ENCODE peak calls at places on chromosomes 1 and 21, in nine cellular contexts. Y is choroid plexus epithelial cell; W is cardiac fibroblast; G is retinal pigment epithelial cell; S is lower leg skin; U is activated CD8-positive, alpha-beta T cell treated with anti-CD3 and anti-CD28 coated beads for 36 hours; Z is astrocyte of the spinal cord; B is fibroblast of lung; I is sigmoid colon. L is an unnamed sample.

GRCh38 chr1:209651148-209651547 is 1.1 kb downstream of the LAMB3 start:
- DNase-seq in B (peak), S (peak), U (peak), I (no peak), Y (peak), G (peak), W (peak), Z (peak), L (peak)

GRCh38 chr1:2544875-2545638 is 11.1 kb upstream of the TNFRSF14 start:
- DNase-seq in W (no peak), Z (no peak), Y (no peak), S (no peak), B (no peak), I (no peak), G (no peak), U (no peak), L (no peak)

GRCh38 chr1:61887921-61888564 is 145.8 kb downstream of the PATJ start:
- DNase-seq in Y (peak), S (no peak), U (no peak), G (no peak), I (peak), W (peak), B (peak), Z (peak), L (no peak)

GRCh38 chr1:179976970-179977651 is 22.5 kb downstream of the CEP350 start:
- DNase-seq in Z (no peak), B (no peak), Y (peak), W (peak), S (no peak), U (no peak), G (no peak), I (no peak), L (no peak)

GRCh38 chr1:64686828-64687724 is 57.8 kb upstream of the RAVER2 start:
- DNase-seq in B (peak), S (no peak), U (peak), Y (peak), G (no peak), W (peak), I (no peak), Z (peak), L (no peak)

GRCh38 chr21:46182548-46183336 is 1.5 kb downstream of the SPATC1L start:
- DNase-seq in Y (no peak), U (no peak), G (no peak), S (peak), Z (no peak), I (peak), W (no peak), B (no peak), L (no peak)

GRCh38 chr1:221923921-221924598 is 182.2 kb upstream of the DUSP10 start:
- DNase-seq in G (no peak), I (no peak), S (no peak), W (no peak), B (peak), U (no peak), Y (no peak), Z (no peak), L (no peak)

GRCh38 chr1:69058454-69058853 is 509.3 kb upstream of the LRRC7 start:
- DNase-seq in I (no peak), S (no peak), B (no peak), Y (no peak), W (no peak), U (no peak), Z (no peak), G (no peak), L (no peak)

GRCh38 chr1:233945573-233945972 is 41.1 kb downstream of the SLC35F3 start:
- DNase-seq in W (no peak), S (no peak), U (peak), Z (peak), G (peak), I (no peak), Y (no peak), B (no peak), L (no peak)

GRCh38 chr1:224333939-224334701 is 4.1 kb upstream of the NVL start:
- DNase-seq in Z (peak), W (peak), U (no peak), B (peak), I (no peak), Y (no peak), S (no peak), G (no peak), L (no peak)

GRCh38 chr1:27475707-27476106 is 14.3 kb downstream of the WASF2 start:
- DNase-seq in W (no peak), U (no peak), B (no peak), Z (no peak), G (no peak), I (peak), S (no peak), Y (no peak), L (no peak)

GRCh38 chr21:37341254-37341960 is 25.2 kb upstream of the DYRK1A start:
- DNase-seq in B (no peak), U (no peak), I (no peak), W (no peak), Y (no peak), Z (no peak), S (no peak), G (no peak), L (no peak)

GRCh38 chr1:22159858-22160257 is 17.0 kb upstream of the WNT4 start:
- DNase-seq in Z (peak), Y (no peak), S (no peak), G (no peak), U (no peak), B (no peak), I (no peak), W (no peak), L (no peak)

GRCh38 chr1:220060876-220061275 is 14.6 kb upstream of the EPRS1 start:
- DNase-seq in G (no peak), Y (no peak), I (no peak), Z (no peak), W (no peak), B (no peak), U (no peak), S (no peak), L (no peak)

GRCh38 chr1:191641420-191642215 is 516.6 kb upstream of the RGS18 start:
- DNase-seq in I (no peak), Y (peak), G (no peak), U (no peak), B (peak), S (no peak), Z (peak), W (no peak), L (no peak)

GRCh38 chr1:200154069-200154767 is 126.7 kb downstream of the NR5A2 start:
- DNase-seq in I (no peak), B (no peak), G (no peak), Z (no peak), U (peak), W (peak), Y (peak), S (no peak), L (no peak)

GRCh38 chr1:60670313-60670712 is 412.0 kb upstream of the NFIA start:
- DNase-seq in Z (no peak), U (no peak), G (peak), I (no peak), W (no peak), B (no peak), Y (no peak), S (no peak), L (no peak)

GRCh38 chr1:58528518-58528917 is 18.0 kb downstream of the OMA1 start:
- DNase-seq in U (no peak), Y (peak), W (peak), G (no peak), B (peak), I (no peak), Z (no peak), S (no peak), L (no peak)

GRCh38 chr1:234979316-234980223 is 149.1 kb downstream of the TOMM20 start:
- DNase-seq in I (peak), G (no peak), W (no peak), U (no peak), S (peak), Y (no peak), B (no peak), Z (no peak), L (no peak)

GRCh38 chr1:234978397-234979291 is 150.0 kb downstream of the TOMM20 start:
- DNase-seq in I (peak), G (no peak), Z (peak), S (peak), W (peak), B (peak), U (peak), Y (peak), L (no peak)

GRCh38 chr1:234981758-234982157 is 146.9 kb downstream of the TOMM20 start:
- DNase-seq in Z (no peak), U (no peak), B (no peak), Y (no peak), S (peak), I (peak), W (no peak), G (no peak), L (no peak)

GRCh38 chr1:234980224-234980656 is 148.4 kb downstream of the TOMM20 start:
- DNase-seq in B (no peak), Y (peak), G (peak), U (no peak), W (no peak), S (no peak), I (no peak), Z (no peak), L (no peak)

GRCh38 chr1:234980657-234981396 is 147.8 kb downstream of the TOMM20 start:
- DNase-seq in W (peak), B (peak), U (peak), I (peak), Y (peak), G (peak), S (peak), Z (peak), L (peak)
- TF ChIP-seq CTCF in W (no peak), B (no peak), U (no peak), I (no peak), Y (no peak), G (no peak), S (no peak), Z (no peak), L (no peak)

DNA sequence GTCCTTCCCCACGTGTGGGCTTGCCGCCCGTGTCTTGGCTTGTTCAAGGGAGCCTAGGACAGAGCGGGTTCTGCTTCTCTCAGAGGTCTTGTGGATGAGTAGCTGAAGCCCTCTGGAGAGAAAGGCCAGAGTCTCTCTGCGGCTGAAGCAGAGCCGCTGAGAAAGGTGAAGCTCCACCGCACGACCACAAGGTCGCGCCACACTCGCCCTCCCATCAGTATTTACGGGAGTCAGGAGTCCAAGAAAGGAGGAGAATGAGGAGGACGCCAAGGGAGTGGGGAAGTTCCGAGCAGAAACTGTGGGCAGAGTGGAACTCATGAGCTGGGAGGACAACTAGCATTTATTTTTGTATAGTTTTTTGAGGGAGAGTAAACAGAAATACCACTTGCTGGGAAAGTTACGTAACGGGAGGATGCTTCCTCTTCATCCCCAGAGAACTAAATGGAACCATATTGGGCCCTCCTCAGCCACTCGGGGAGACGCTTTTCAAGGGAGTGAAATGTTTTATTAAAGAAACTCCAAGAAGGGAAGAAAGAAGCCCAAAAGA is 51.6 kb upstream of the HAO2 start:
- DNase-seq in Z (no peak), S (no peak), W (no peak), U (no peak), G (no peak), Y (no peak), I (no peak), B (no peak), L (no peak)
- TF ChIP-seq CTCF in Z (peak), S (no peak), W (no peak), U (no peak), G (peak), Y (peak), I (no peak), B (no peak), L (no peak)

DNA sequence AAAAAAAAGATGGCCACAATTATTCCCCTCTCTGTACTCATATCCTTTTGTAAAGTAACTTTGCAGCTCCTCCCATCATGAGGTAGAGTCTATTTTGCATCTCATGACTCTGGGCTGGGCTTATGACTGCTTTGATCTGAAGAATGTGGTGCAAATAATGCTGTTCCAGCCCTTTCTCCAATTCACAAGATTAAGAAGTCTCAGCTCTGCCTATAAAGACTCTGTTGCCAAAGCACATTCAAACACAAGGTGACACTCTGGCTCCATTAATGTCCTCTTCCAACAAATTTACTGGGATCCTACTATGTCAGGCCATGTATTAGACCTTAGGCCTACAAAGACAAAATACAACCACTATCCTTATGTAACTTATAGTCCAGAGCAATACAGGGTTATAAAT is 64.9 kb upstream of the PTCH2 start:
- DNase-seq in I (no peak), Z (no peak), Y (peak), B (peak), W (peak), U (no peak), G (peak), S (no peak), L (no peak)
- TF ChIP-seq CTCF in I (no peak), Z (no peak), Y (no peak), B (no peak), W (no peak), U (no peak), G (peak), S (no peak), L (no peak)

GRCh38 chr1:216627252-216627651 is 96.0 kb downstream of the ESRRG start:
- DNase-seq in G (no peak), U (no peak), W (no peak), S (no peak), B (peak), I (no peak), Y (peak), Z (no peak), L (no peak)
- TF ChIP-seq CTCF in G (no peak), U (no peak), W (no peak), S (no peak), B (no peak), I (no peak), Y (no peak), Z (no peak), L (no peak)

DNA sequence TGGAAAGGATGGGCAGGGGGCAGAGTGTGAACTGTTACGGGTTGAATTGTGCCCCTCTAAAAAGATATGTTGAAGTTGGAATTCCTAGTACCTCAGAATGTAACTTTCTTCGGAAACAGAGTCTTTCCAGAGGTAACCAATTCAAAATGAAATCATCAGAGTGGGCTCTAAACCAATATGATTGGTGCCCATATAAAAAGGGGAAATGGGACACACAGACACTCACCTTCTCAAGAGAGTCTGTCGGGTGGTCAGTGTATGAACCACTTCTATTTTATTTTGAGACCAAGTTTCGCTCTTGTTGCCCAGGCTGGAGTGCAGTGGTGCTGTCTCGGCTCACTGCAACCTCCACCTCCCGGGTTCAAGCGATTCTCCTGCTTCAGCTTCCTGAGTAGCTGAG is 7.6 kb downstream of the EDARADD start:
- DNase-seq in Z (no peak), U (no peak), G (no peak), I (no peak), W (no peak), S (no peak), B (no peak), Y (no peak), L (no peak)
- TF ChIP-seq CTCF in Z (no peak), U (no peak), G (no peak), I (no peak), W (no peak), S (no peak), B (no peak), Y (no peak), L (no peak)

GRCh38 chr1:25150998-25151397 is 81.3 kb downstream of the SYF2 start:
- DNase-seq in B (no peak), G (no peak), W (no peak), Z (no peak), Y (no peak), I (no peak), U (no peak), S (no peak), L (no peak)
- TF ChIP-seq CTCF in B (no peak), G (no peak), W (no peak), Z (no peak), Y (no peak), I (no peak), U (no peak), S (no peak), L (no peak)

DNA sequence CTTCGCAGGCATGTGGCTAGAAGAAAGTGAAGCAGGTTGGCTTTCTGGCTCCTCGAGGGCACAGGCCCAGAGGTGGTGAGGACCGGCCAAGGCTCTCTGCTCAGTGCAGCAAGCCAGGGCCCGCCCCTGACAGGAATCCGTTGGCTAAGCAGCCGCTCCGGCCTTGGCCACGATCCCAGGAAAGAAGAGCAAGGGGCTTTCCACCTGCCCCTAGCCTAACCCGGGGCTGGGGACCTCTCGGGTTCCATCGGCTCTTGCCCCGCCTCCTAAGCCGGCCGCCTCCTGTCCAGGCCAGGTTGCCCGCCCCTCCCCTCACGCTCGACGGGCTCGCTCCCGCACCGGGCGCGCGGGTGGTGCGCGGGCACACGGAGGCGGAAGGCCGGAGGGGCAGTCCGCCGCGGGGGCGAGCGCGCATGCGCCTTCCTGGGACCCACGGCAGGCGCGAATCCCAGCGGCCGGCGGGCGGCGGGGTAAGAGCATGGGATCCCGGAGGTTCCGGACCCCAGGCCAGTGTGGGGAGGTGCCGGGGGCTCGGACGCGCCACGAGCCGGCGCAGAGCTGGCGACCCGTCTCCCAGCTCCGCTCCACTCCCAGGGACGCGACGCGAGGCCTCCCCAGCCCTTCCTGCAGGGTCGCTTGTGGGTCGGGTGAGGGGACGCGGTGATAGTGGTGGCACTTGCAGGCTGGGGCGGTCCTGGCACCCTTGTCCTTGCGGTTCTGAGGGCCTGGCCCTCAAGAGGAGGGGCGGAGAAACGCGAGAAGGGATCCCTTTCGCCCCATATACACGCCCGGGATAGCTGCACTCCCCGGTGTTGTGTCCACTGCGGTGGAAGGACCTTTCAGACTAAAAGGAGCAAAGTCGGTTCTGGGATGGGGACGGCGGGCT is at the start of gene ALG6:
- DNase-seq in U (peak), S (peak), W (peak), B (peak), I (peak), Z (peak), G (peak), Y (peak), L (peak)
- TF ChIP-seq CTCF in U (no peak), S (no peak), W (no peak), B (peak), I (no peak), Z (no peak), G (no peak), Y (no peak), L (no peak)

GRCh38 chr1:154405762-154406571 is 824 bp downstream of the IL6R start:
- DNase-seq in W (peak), Z (peak), I (peak), U (peak), G (no peak), B (peak), Y (peak), S (peak), L (peak)

GRCh38 chr1:154406572-154406879 is 1.4 kb downstream of the IL6R start:
- DNase-seq in W (no peak), I (no peak), Y (no peak), G (no peak), S (no peak), U (no peak), B (no peak), Z (no peak), L (no peak)

GRCh38 chr1:154403983-154404382 is 1.2 kb upstream of the IL6R start:
- DNase-seq in B (no peak), I (peak), Y (no peak), W (no peak), G (no peak), Z (no peak), U (no peak), S (peak), L (no peak)

GRCh38 chr1:154404511-154404931 is 622 bp upstream of the IL6R start:
- DNase-seq in G (no peak), W (no peak), S (peak), B (no peak), I (peak), U (peak), Y (no peak), Z (no peak), L (peak)

DNA sequence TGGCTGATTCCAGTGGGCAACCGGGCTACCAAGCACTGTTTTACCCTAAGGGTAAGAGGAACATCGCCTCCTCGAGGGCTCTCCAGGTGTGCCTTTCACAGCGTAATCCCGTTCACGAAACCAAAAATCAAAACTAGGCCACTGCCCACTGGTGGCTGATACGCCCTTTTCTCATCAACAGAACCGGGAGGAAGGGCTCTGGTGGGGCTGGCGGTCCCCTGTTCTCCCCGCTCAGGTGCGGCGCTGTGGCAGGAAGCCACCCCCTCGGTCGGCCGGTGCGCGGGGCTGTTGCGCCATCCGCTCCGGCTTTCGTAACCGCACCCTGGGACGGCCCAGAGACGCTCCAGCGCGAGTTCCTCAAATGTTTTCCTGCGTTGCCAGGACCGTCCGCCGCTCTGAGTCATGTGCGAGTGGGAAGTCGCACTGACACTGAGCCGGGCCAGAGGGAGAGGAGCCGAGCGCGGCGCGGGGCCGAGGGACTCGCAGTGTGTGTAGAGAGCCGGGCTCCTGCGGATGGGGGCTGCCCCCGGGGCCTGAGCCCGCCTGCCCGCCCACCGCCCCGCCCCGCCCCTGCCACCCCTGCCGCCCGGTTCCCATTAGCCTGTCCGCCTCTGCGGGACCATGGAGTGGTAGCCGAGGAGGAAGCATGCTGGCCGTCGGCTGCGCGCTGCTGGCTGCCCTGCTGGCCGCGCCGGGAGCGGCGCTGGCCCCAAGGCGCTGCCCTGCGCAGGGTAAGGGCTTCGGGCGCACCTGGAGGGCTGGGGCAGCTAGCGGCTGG is at the start of gene IL6R:
- DNase-seq in S (peak), G (peak), B (peak), U (peak), Y (peak), I (peak), W (peak), Z (peak), L (peak)
- TF ChIP-seq CTCF in S (no peak), G (peak), B (peak), U (peak), Y (peak), I (peak), W (peak), Z (peak), L (peak)